ENCODE peak calls at places on chromosomes 4 and X, in seven cellular contexts. One of them, this sample, is unnamed.

GRCh38 chrX:100289159-100289558 is 120.9 kb downstream of the PCDH19 start:
- DNase-seq in HepG2: no peak
- DNase-seq in GM23338: no peak
- DNase-seq in brain microvascular endothelial cell: no peak
- DNase-seq in adrenal gland: no peak
- DNase-seq in AG09309: no peak
- DNase-seq in astrocyte: no peak
- DNase-seq in this sample: no peak

GRCh38 chr4:107009196-107009595 is 26.9 kb downstream of the DKK2 start:
- DNase-seq in adrenal gland: no peak
- DNase-seq in AG09309: no peak
- DNase-seq in brain microvascular endothelial cell: no peak
- DNase-seq in HepG2: no peak
- DNase-seq in astrocyte: no peak
- DNase-seq in GM23338: no peak
- DNase-seq in this sample: no peak

GRCh38 chr4:165514739-165515138 is 135.9 kb downstream of the CPE start:
- DNase-seq in HepG2: no peak
- DNase-seq in adrenal gland: no peak
- DNase-seq in GM23338: no peak
- DNase-seq in AG09309: no peak
- DNase-seq in brain microvascular endothelial cell: no peak
- DNase-seq in astrocyte: no peak
- DNase-seq in this sample: no peak

GRCh38 chrX:8873102-8873501 is 71.9 kb upstream of the FAM9A start:
- DNase-seq in GM23338: no peak
- DNase-seq in adrenal gland: no peak
- DNase-seq in AG09309: no peak
- DNase-seq in brain microvascular endothelial cell: no peak
- DNase-seq in HepG2: no peak
- DNase-seq in astrocyte: no peak
- DNase-seq in this sample: no peak

GRCh38 chr4:72112514-72113156 is 80.8 kb downstream of the NPFFR2 start:
- DNase-seq in GM23338: no peak
- DNase-seq in brain microvascular endothelial cell: peak
- DNase-seq in adrenal gland: no peak
- DNase-seq in astrocyte: peak
- DNase-seq in HepG2: peak
- DNase-seq in AG09309: no peak
- DNase-seq in this sample: peak

GRCh38 chrX:103628386-103629290 is at the start of gene TCEAL1:
- DNase-seq in astrocyte: peak
- DNase-seq in GM23338: peak
- DNase-seq in HepG2: peak
- DNase-seq in adrenal gland: peak
- DNase-seq in AG09309: no peak
- DNase-seq in brain microvascular endothelial cell: peak
- DNase-seq in this sample: no peak

GRCh38 chrX:45187731-45188130 is 12.9 kb downstream of the DIPK2B start:
- DNase-seq in AG09309: no peak
- DNase-seq in GM23338: no peak
- DNase-seq in HepG2: no peak
- DNase-seq in adrenal gland: no peak
- DNase-seq in brain microvascular endothelial cell: no peak
- DNase-seq in astrocyte: no peak
- DNase-seq in this sample: no peak

GRCh38 chr4:141375855-141376254 is 155.2 kb downstream of the ZNF330 start:
- DNase-seq in adrenal gland: peak
- DNase-seq in brain microvascular endothelial cell: peak
- DNase-seq in AG09309: peak
- DNase-seq in HepG2: peak
- DNase-seq in GM23338: peak
- DNase-seq in astrocyte: peak
- DNase-seq in this sample: peak

GRCh38 chr4:37983951-37984350 is 23.8 kb downstream of the PTTG2 start:
- DNase-seq in brain microvascular endothelial cell: no peak
- DNase-seq in HepG2: no peak
- DNase-seq in adrenal gland: no peak
- DNase-seq in GM23338: no peak
- DNase-seq in AG09309: no peak
- DNase-seq in astrocyte: no peak
- DNase-seq in this sample: no peak

GRCh38 chr4:13544556-13545393 is 467 bp upstream of the NKX3-2 start:
- DNase-seq in GM23338: peak
- DNase-seq in HepG2: peak
- DNase-seq in AG09309: no peak
- DNase-seq in adrenal gland: peak
- DNase-seq in brain microvascular endothelial cell: peak
- DNase-seq in astrocyte: peak
- DNase-seq in this sample: no peak

GRCh38 chr4:55399581-55399980 is 3.8 kb downstream of the TMEM165 start:
- DNase-seq in adrenal gland: no peak
- DNase-seq in HepG2: no peak
- DNase-seq in astrocyte: no peak
- DNase-seq in brain microvascular endothelial cell: no peak
- DNase-seq in AG09309: no peak
- DNase-seq in GM23338: no peak
- DNase-seq in this sample: no peak

GRCh38 chrX:116318672-116319071 is 117.7 kb upstream of the SLC6A14 start:
- DNase-seq in AG09309: no peak
- DNase-seq in brain microvascular endothelial cell: peak
- DNase-seq in GM23338: no peak
- DNase-seq in HepG2: no peak
- DNase-seq in adrenal gland: no peak
- DNase-seq in astrocyte: no peak
- DNase-seq in this sample: peak

GRCh38 chr4:72828864-72829263 is 240.7 kb downstream of the COX18 start:
- DNase-seq in astrocyte: no peak
- DNase-seq in AG09309: no peak
- DNase-seq in adrenal gland: no peak
- DNase-seq in GM23338: no peak
- DNase-seq in brain microvascular endothelial cell: no peak
- DNase-seq in HepG2: no peak
- DNase-seq in this sample: no peak

GRCh38 chr4:147674496-147674895 is 9.5 kb downstream of the PRMT9 start:
- DNase-seq in HepG2: no peak
- DNase-seq in adrenal gland: no peak
- DNase-seq in brain microvascular endothelial cell: no peak
- DNase-seq in GM23338: no peak
- DNase-seq in astrocyte: no peak
- DNase-seq in AG09309: no peak
- DNase-seq in this sample: no peak

GRCh38 chrX:7233632-7234406 is 85.9 kb upstream of the PUDP start:
- DNase-seq in brain microvascular endothelial cell: no peak
- DNase-seq in AG09309: no peak
- DNase-seq in astrocyte: no peak
- DNase-seq in adrenal gland: no peak
- DNase-seq in HepG2: no peak
- DNase-seq in GM23338: peak
- DNase-seq in this sample: no peak

GRCh38 chr4:5710065-5710961 is 688 bp upstream of the EVC start:
- DNase-seq in astrocyte: no peak
- DNase-seq in HepG2: peak
- DNase-seq in adrenal gland: no peak
- DNase-seq in AG09309: no peak
- DNase-seq in GM23338: peak
- DNase-seq in brain microvascular endothelial cell: peak
- DNase-seq in this sample: no peak

GRCh38 chr4:153394945-153395344 is 50.5 kb downstream of the MND1 start:
- DNase-seq in adrenal gland: no peak
- DNase-seq in GM23338: no peak
- DNase-seq in AG09309: no peak
- DNase-seq in astrocyte: no peak
- DNase-seq in brain microvascular endothelial cell: no peak
- DNase-seq in HepG2: no peak
- DNase-seq in this sample: no peak

GRCh38 chr4:145736241-145736831 is 56.4 kb downstream of the C4orf51 start:
- DNase-seq in adrenal gland: peak
- DNase-seq in HepG2: no peak
- DNase-seq in AG09309: no peak
- DNase-seq in brain microvascular endothelial cell: no peak
- DNase-seq in GM23338: no peak
- DNase-seq in astrocyte: peak
- DNase-seq in this sample: no peak

GRCh38 chr4:168972601-168973000 is 37.5 kb downstream of the CBR4 start:
- DNase-seq in brain microvascular endothelial cell: no peak
- DNase-seq in GM23338: no peak
- DNase-seq in AG09309: no peak
- DNase-seq in adrenal gland: no peak
- DNase-seq in HepG2: no peak
- DNase-seq in astrocyte: no peak
- DNase-seq in this sample: no peak

GRCh38 chr4:77184018-77184417 is 27.0 kb downstream of the CCNG2 start:
- DNase-seq in HepG2: no peak
- DNase-seq in astrocyte: no peak
- DNase-seq in brain microvascular endothelial cell: no peak
- DNase-seq in GM23338: no peak
- DNase-seq in adrenal gland: no peak
- DNase-seq in AG09309: no peak
- DNase-seq in this sample: no peak

GRCh38 chrX:1093586-1094538 is 118.6 kb downstream of the CRLF2 start:
- DNase-seq in astrocyte: no peak
- DNase-seq in AG09309: no peak
- DNase-seq in GM23338: no peak
- DNase-seq in HepG2: no peak
- DNase-seq in adrenal gland: no peak
- DNase-seq in brain microvascular endothelial cell: no peak
- DNase-seq in this sample: no peak

GRCh38 chr4:93865650-93866049 is 37.1 kb downstream of the ATOH1 start:
- DNase-seq in astrocyte: no peak
- DNase-seq in brain microvascular endothelial cell: no peak
- DNase-seq in HepG2: no peak
- DNase-seq in AG09309: no peak
- DNase-seq in adrenal gland: no peak
- DNase-seq in GM23338: no peak
- DNase-seq in this sample: no peak
- TF ChIP-seq CTCF in astrocyte: no peak
- TF ChIP-seq CTCF in brain microvascular endothelial cell: no peak
- TF ChIP-seq CTCF in HepG2: no peak
- TF ChIP-seq CTCF in AG09309: no peak
- TF ChIP-seq CTCF in adrenal gland: no peak
- TF ChIP-seq CTCF in GM23338: peak
- TF ChIP-seq CTCF in this sample: peak

DNA sequence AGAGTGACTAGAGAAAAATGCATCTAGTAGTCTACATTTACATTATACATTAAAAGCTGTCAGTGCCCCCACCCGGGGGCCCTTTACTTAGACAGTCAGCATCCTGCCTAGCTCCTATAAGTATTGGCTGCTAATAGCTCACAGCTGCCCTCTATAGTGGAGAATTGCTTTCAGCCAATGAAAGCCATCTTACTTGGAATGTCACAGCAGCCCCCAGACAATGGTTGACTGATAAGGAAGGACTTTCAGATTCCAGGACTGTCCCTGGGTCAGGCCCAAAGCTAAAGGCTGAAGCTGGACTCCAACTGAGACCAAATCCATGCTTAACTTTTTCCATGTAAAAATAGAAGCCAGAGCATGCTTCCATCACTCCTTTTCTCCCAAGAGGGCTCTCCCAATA is 196.9 kb downstream of the ANKRD50 start:
- DNase-seq in adrenal gland: no peak
- DNase-seq in HepG2: no peak
- DNase-seq in GM23338: peak
- DNase-seq in AG09309: no peak
- DNase-seq in astrocyte: no peak
- DNase-seq in brain microvascular endothelial cell: no peak
- DNase-seq in this sample: no peak
- H3K4me3 ChIP-seq in adrenal gland: no peak
- H3K4me3 ChIP-seq in HepG2: no peak
- H3K4me3 ChIP-seq in GM23338: no peak
- H3K4me3 ChIP-seq in AG09309: no peak
- H3K4me3 ChIP-seq in astrocyte: no peak
- H3K4me3 ChIP-seq in brain microvascular endothelial cell: no peak
- H3K4me3 ChIP-seq in this sample: no peak

DNA sequence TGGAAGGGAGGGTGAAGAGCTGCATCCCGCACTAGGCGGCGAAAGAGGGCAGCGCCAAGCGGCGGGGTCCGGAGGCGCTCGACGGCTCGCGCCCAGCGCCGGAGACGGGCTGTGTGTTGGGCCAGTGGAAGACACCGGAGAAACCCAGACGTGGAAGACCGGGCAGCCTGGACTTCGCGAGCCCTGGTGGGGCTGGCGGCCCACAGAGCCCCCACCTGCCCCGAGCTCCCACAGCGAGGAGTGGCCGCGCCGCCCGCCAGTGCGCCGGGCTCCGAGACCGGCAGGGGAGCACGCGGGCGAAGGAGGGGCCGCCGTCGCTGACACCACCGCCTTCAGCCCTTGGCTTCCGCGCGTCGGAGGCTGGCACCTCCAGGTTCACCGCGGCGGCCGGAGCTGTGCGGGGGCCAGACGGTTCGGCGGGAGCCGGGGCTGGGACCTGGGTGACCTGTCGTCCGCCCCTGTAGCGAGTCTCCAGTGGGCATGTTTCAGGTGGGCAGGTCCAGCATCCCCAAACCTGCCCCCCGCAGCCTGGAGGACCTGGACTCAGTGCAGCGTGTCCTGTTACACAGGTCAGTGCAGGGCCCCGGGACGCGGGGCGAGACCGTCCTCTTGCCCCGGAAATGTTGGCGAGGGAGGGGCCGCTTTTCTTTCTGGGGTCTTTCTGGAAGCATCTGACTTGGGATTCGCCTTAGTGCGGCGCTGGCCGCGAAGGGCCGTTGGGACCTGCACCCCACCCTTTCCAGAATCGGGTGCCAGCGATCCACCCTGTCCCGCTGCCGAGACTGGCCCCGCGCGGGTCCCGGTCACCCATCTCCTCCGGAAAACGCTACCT is 9.6 kb upstream of the INTU start:
- DNase-seq in HepG2: peak
- DNase-seq in adrenal gland: peak
- DNase-seq in GM23338: peak
- DNase-seq in AG09309: no peak
- DNase-seq in astrocyte: peak
- DNase-seq in brain microvascular endothelial cell: peak
- DNase-seq in this sample: no peak
- TF ChIP-seq CTCF in HepG2: peak
- TF ChIP-seq CTCF in adrenal gland: peak
- TF ChIP-seq CTCF in GM23338: peak
- TF ChIP-seq CTCF in AG09309: no peak
- TF ChIP-seq CTCF in astrocyte: no peak
- TF ChIP-seq CTCF in brain microvascular endothelial cell: peak
- TF ChIP-seq CTCF in this sample: peak

GRCh38 chrX:16786139-16786790 is at the start of gene TXLNG:
- DNase-seq in brain microvascular endothelial cell: peak
- DNase-seq in GM23338: peak
- DNase-seq in HepG2: peak
- DNase-seq in adrenal gland: peak
- DNase-seq in AG09309: peak
- DNase-seq in astrocyte: peak
- DNase-seq in this sample: peak

GRCh38 chrX:16785247-16786138 is 773 bp upstream of the TXLNG start:
- DNase-seq in AG09309: no peak
- DNase-seq in HepG2: no peak
- DNase-seq in brain microvascular endothelial cell: no peak
- DNase-seq in astrocyte: no peak
- DNase-seq in adrenal gland: peak
- DNase-seq in GM23338: peak
- DNase-seq in this sample: no peak

GRCh38 chrX:16783452-16783851 is 2.8 kb upstream of the TXLNG start:
- DNase-seq in adrenal gland: no peak
- DNase-seq in HepG2: no peak
- DNase-seq in astrocyte: no peak
- DNase-seq in AG09309: no peak
- DNase-seq in GM23338: no peak
- DNase-seq in brain microvascular endothelial cell: no peak
- DNase-seq in this sample: no peak

GRCh38 chrX:16788477-16788876 is 2.2 kb downstream of the TXLNG start:
- DNase-seq in adrenal gland: peak
- DNase-seq in HepG2: no peak
- DNase-seq in GM23338: no peak
- DNase-seq in AG09309: no peak
- DNase-seq in brain microvascular endothelial cell: no peak
- DNase-seq in astrocyte: no peak
- DNase-seq in this sample: no peak

GRCh38 chrX:16786791-16787735 is 797 bp downstream of the TXLNG start:
- DNase-seq in AG09309: no peak
- DNase-seq in GM23338: peak
- DNase-seq in brain microvascular endothelial cell: no peak
- DNase-seq in astrocyte: no peak
- DNase-seq in adrenal gland: peak
- DNase-seq in HepG2: no peak
- DNase-seq in this sample: no peak
- H3K4me3 ChIP-seq in AG09309: peak
- H3K4me3 ChIP-seq in GM23338: peak
- H3K4me3 ChIP-seq in brain microvascular endothelial cell: peak
- H3K4me3 ChIP-seq in astrocyte: peak
- H3K4me3 ChIP-seq in adrenal gland: no peak
- H3K4me3 ChIP-seq in HepG2: peak
- H3K4me3 ChIP-seq in this sample: peak